ENCODE peak calls at places on chromosome 18, in nine cellular contexts. Y, P, U, R, Z, X, J, V and F are unnamed samples.
A peak's percentile ranks its signal among the peaks of the same experiment; 100 is the strongest.

GRCh38 chr18:5393779-5394178 is 98.3 kb upstream of the ZBTB14 start:
- DNase-seq in Y (no peak), P (no peak), U (no peak), R (peak; percentile 6), Z (no peak), X (peak; percentile 33), J (no peak), V (no peak), F (no peak)

GRCh38 chr18:47775961-47776360 is 154.5 kb downstream of the SMAD2 start:
- DNase-seq in Y (no peak), P (peak; percentile 40), U (no peak), R (peak; percentile 60), Z (no peak), X (peak; percentile 62), J (no peak), V (no peak), F (no peak)

GRCh38 chr18:64276736-64277135 is 127.8 kb upstream of the LINC00305 start:
- DNase-seq in Y (no peak), P (no peak), U (no peak), R (peak; percentile 37), Z (no peak), X (no peak), J (no peak), V (no peak), F (no peak)

GRCh38 chr18:49892148-49892924 is 79.0 kb upstream of the ACAA2 start:
- DNase-seq in Y (no peak), P (no peak), U (no peak), R (peak; percentile 37), Z (no peak), X (peak; percentile 75), J (no peak), V (no peak), F (no peak)

GRCh38 chr18:72727038-72727690 is 140.6 kb downstream of the NETO1 start:
- DNase-seq in Y (no peak), P (no peak), U (no peak), R (no peak), Z (no peak), X (peak; percentile 1), J (no peak), V (no peak), F (no peak)

GRCh38 chr18:12857215-12857924 is 26.7 kb downstream of the PTPN2 start:
- DNase-seq in Y (no peak), P (no peak), U (no peak), R (no peak), Z (no peak), X (no peak), J (no peak), V (no peak), F (no peak)

GRCh38 chr18:58286793-58287625 is 243.0 kb downstream of the NEDD4L start:
- DNase-seq in Y (no peak), P (no peak), U (no peak), R (no peak), Z (no peak), X (no peak), J (no peak), V (no peak), F (no peak)

GRCh38 chr18:2907459-2908145 is 60.8 kb downstream of the EMILIN2 start:
- DNase-seq in Y (no peak), P (no peak), U (no peak), R (no peak), Z (no peak), X (no peak), J (no peak), V (no peak), F (no peak)

GRCh38 chr18:48554610-48555400 is 16.0 kb downstream of the CTIF start:
- DNase-seq in Y (no peak), P (no peak), U (no peak), R (no peak), Z (no peak), X (no peak), J (no peak), V (no peak), F (no peak)

GRCh38 chr18:45565280-45565970 is 49.9 kb upstream of the SLC14A2 start:
- DNase-seq in Y (no peak), P (no peak), U (no peak), R (no peak), Z (no peak), X (peak; percentile 18), J (no peak), V (no peak), F (no peak)

GRCh38 chr18:37544196-37544595 is 21.4 kb downstream of the CELF4 start:
- DNase-seq in Y (no peak), P (no peak), U (no peak), R (no peak), Z (no peak), X (no peak), J (no peak), V (no peak), F (no peak)

GRCh38 chr18:23106575-23106974 is 28.7 kb upstream of the CABLES1 start:
- DNase-seq in Y (no peak), P (no peak), U (no peak), R (peak; percentile 77), Z (no peak), X (peak; percentile 99), J (no peak), V (peak; percentile 50), F (no peak)

GRCh38 chr18:21146016-21146415 is 34.4 kb upstream of the ROCK1 start:
- DNase-seq in Y (no peak), P (no peak), U (no peak), R (no peak), Z (no peak), X (no peak), J (no peak), V (no peak), F (no peak)

GRCh38 chr18:48715651-48716354 is 177.0 kb downstream of the CTIF start:
- DNase-seq in Y (no peak), P (no peak), U (no peak), R (no peak), Z (peak; percentile 15), X (no peak), J (no peak), V (no peak), F (no peak)

GRCh38 chr18:25453556-25454269 is 101.7 kb upstream of the ZNF521 start:
- DNase-seq in Y (no peak), P (no peak), U (no peak), R (peak; percentile 6), Z (no peak), X (peak; percentile 66), J (no peak), V (no peak), F (peak; percentile 32)

GRCh38 chr18:23280844-23281243 is 145.6 kb downstream of the CABLES1 start:
- DNase-seq in Y (no peak), P (no peak), U (no peak), R (no peak), Z (no peak), X (no peak), J (no peak), V (no peak), F (no peak)